ENCODE peak calls at places on chromosomes 7 and 10, in ten cellular contexts. One of them, this sample, is unnamed.

GRCh38 chr7:147279951-147280350 is 1163.3 kb downstream of the CNTNAP2 start:
- DNase-seq in stimulated activated CD4-positive, alpha-beta T cell treated with anti-CD3 and anti-CD28 coated beads, TNF-alpha, amount 100 ng/mL, for 24 hours: no peak
- DNase-seq in activated T-cell treated with anti-CD3 and anti-CD28 coated beads, Interleukin-2, amount 50 U/mL, for 72 hours: no peak
- DNase-seq in D341Med: no peak
- DNase-seq in memory B cell: no peak
- DNase-seq in GM23248: no peak
- DNase-seq in transverse colon: no peak
- DNase-seq in RWPE1: no peak
- DNase-seq in type B pancreatic cell: no peak
- DNase-seq in HAP-1: no peak
- DNase-seq in this sample: no peak

GRCh38 chr10:102274062-102274461 is 28.7 kb downstream of the GBF1 start:
- DNase-seq in stimulated activated CD4-positive, alpha-beta T cell treated with anti-CD3 and anti-CD28 coated beads, TNF-alpha, amount 100 ng/mL, for 24 hours: no peak
- DNase-seq in activated T-cell treated with anti-CD3 and anti-CD28 coated beads, Interleukin-2, amount 50 U/mL, for 72 hours: no peak
- DNase-seq in D341Med: no peak
- DNase-seq in memory B cell: no peak
- DNase-seq in GM23248: no peak
- DNase-seq in transverse colon: no peak
- DNase-seq in RWPE1: no peak
- DNase-seq in type B pancreatic cell: no peak
- DNase-seq in HAP-1: no peak
- DNase-seq in this sample: no peak

GRCh38 chr10:99370993-99371392 is 41.8 kb downstream of the CNNM1 start:
- DNase-seq in stimulated activated CD4-positive, alpha-beta T cell treated with anti-CD3 and anti-CD28 coated beads, TNF-alpha, amount 100 ng/mL, for 24 hours: no peak
- DNase-seq in activated T-cell treated with anti-CD3 and anti-CD28 coated beads, Interleukin-2, amount 50 U/mL, for 72 hours: no peak
- DNase-seq in D341Med: peak; percentile 50
- DNase-seq in memory B cell: no peak
- DNase-seq in GM23248: peak; percentile 74
- DNase-seq in transverse colon: no peak
- DNase-seq in RWPE1: peak; percentile 33
- DNase-seq in type B pancreatic cell: no peak
- DNase-seq in HAP-1: peak; percentile 42
- DNase-seq in this sample: peak; percentile 23

GRCh38 chr10:122331615-122332446 is 42.7 kb upstream of the PLEKHA1 start:
- DNase-seq in stimulated activated CD4-positive, alpha-beta T cell treated with anti-CD3 and anti-CD28 coated beads, TNF-alpha, amount 100 ng/mL, for 24 hours: no peak
- DNase-seq in activated T-cell treated with anti-CD3 and anti-CD28 coated beads, Interleukin-2, amount 50 U/mL, for 72 hours: no peak
- DNase-seq in D341Med: no peak
- DNase-seq in memory B cell: no peak
- DNase-seq in GM23248: no peak
- DNase-seq in transverse colon: no peak
- DNase-seq in RWPE1: no peak
- DNase-seq in type B pancreatic cell: peak; percentile 31
- DNase-seq in HAP-1: no peak
- DNase-seq in this sample: no peak

GRCh38 chr10:123303581-123303980 is 149.4 kb downstream of the BUB3 start:
- DNase-seq in stimulated activated CD4-positive, alpha-beta T cell treated with anti-CD3 and anti-CD28 coated beads, TNF-alpha, amount 100 ng/mL, for 24 hours: no peak
- DNase-seq in activated T-cell treated with anti-CD3 and anti-CD28 coated beads, Interleukin-2, amount 50 U/mL, for 72 hours: no peak
- DNase-seq in D341Med: no peak
- DNase-seq in memory B cell: no peak
- DNase-seq in GM23248: no peak
- DNase-seq in transverse colon: no peak
- DNase-seq in RWPE1: no peak
- DNase-seq in type B pancreatic cell: no peak
- DNase-seq in HAP-1: no peak
- DNase-seq in this sample: no peak

GRCh38 chr7:110922906-110923305 is 168.0 kb upstream of the LRRN3 start:
- DNase-seq in stimulated activated CD4-positive, alpha-beta T cell treated with anti-CD3 and anti-CD28 coated beads, TNF-alpha, amount 100 ng/mL, for 24 hours: no peak
- DNase-seq in activated T-cell treated with anti-CD3 and anti-CD28 coated beads, Interleukin-2, amount 50 U/mL, for 72 hours: no peak
- DNase-seq in D341Med: no peak
- DNase-seq in memory B cell: no peak
- DNase-seq in GM23248: peak; percentile 78
- DNase-seq in transverse colon: no peak
- DNase-seq in RWPE1: peak; percentile 48
- DNase-seq in type B pancreatic cell: no peak
- DNase-seq in HAP-1: no peak
- DNase-seq in this sample: no peak

GRCh38 chr7:6026011-6026819 is 5.0 kb upstream of the ANKRD61 start:
- DNase-seq in stimulated activated CD4-positive, alpha-beta T cell treated with anti-CD3 and anti-CD28 coated beads, TNF-alpha, amount 100 ng/mL, for 24 hours: peak; percentile 16
- DNase-seq in activated T-cell treated with anti-CD3 and anti-CD28 coated beads, Interleukin-2, amount 50 U/mL, for 72 hours: peak; percentile 72
- DNase-seq in D341Med: peak; percentile 80
- DNase-seq in memory B cell: peak; percentile 68
- DNase-seq in GM23248: peak; percentile 72
- DNase-seq in transverse colon: peak; percentile 89
- DNase-seq in RWPE1: peak; percentile 63
- DNase-seq in type B pancreatic cell: no peak
- DNase-seq in HAP-1: peak; percentile 55
- DNase-seq in this sample: peak; percentile 48

GRCh38 chr10:71647526-71648354 is 71.8 kb downstream of the C10orf105 start:
- DNase-seq in stimulated activated CD4-positive, alpha-beta T cell treated with anti-CD3 and anti-CD28 coated beads, TNF-alpha, amount 100 ng/mL, for 24 hours: no peak
- DNase-seq in activated T-cell treated with anti-CD3 and anti-CD28 coated beads, Interleukin-2, amount 50 U/mL, for 72 hours: no peak
- DNase-seq in D341Med: peak; percentile 41
- DNase-seq in memory B cell: no peak
- DNase-seq in GM23248: peak; percentile 43
- DNase-seq in transverse colon: no peak
- DNase-seq in RWPE1: peak; percentile 46
- DNase-seq in type B pancreatic cell: no peak
- DNase-seq in HAP-1: peak; percentile 31
- DNase-seq in this sample: no peak

GRCh38 chr7:28596245-28596935 is 184.1 kb downstream of the CREB5 start:
- DNase-seq in stimulated activated CD4-positive, alpha-beta T cell treated with anti-CD3 and anti-CD28 coated beads, TNF-alpha, amount 100 ng/mL, for 24 hours: no peak
- DNase-seq in activated T-cell treated with anti-CD3 and anti-CD28 coated beads, Interleukin-2, amount 50 U/mL, for 72 hours: no peak
- DNase-seq in D341Med: no peak
- DNase-seq in memory B cell: no peak
- DNase-seq in GM23248: peak; percentile 83
- DNase-seq in transverse colon: no peak
- DNase-seq in RWPE1: no peak
- DNase-seq in type B pancreatic cell: no peak
- DNase-seq in HAP-1: no peak
- DNase-seq in this sample: no peak

GRCh38 chr7:67821116-67821515 is 824.5 kb downstream of the TYW1 start:
- DNase-seq in stimulated activated CD4-positive, alpha-beta T cell treated with anti-CD3 and anti-CD28 coated beads, TNF-alpha, amount 100 ng/mL, for 24 hours: no peak
- DNase-seq in activated T-cell treated with anti-CD3 and anti-CD28 coated beads, Interleukin-2, amount 50 U/mL, for 72 hours: no peak
- DNase-seq in D341Med: no peak
- DNase-seq in memory B cell: no peak
- DNase-seq in GM23248: peak; percentile 22
- DNase-seq in transverse colon: no peak
- DNase-seq in RWPE1: no peak
- DNase-seq in type B pancreatic cell: no peak
- DNase-seq in HAP-1: no peak
- DNase-seq in this sample: no peak

GRCh38 chr10:65235846-65236245 is 1690.0 kb upstream of the LRRTM3 start:
- DNase-seq in stimulated activated CD4-positive, alpha-beta T cell treated with anti-CD3 and anti-CD28 coated beads, TNF-alpha, amount 100 ng/mL, for 24 hours: no peak
- DNase-seq in activated T-cell treated with anti-CD3 and anti-CD28 coated beads, Interleukin-2, amount 50 U/mL, for 72 hours: no peak
- DNase-seq in D341Med: no peak
- DNase-seq in memory B cell: no peak
- DNase-seq in GM23248: no peak
- DNase-seq in transverse colon: no peak
- DNase-seq in RWPE1: no peak
- DNase-seq in type B pancreatic cell: no peak
- DNase-seq in HAP-1: no peak
- DNase-seq in this sample: no peak

GRCh38 chr7:70393956-70394355 is 738.0 kb upstream of the GALNT17 start:
- DNase-seq in stimulated activated CD4-positive, alpha-beta T cell treated with anti-CD3 and anti-CD28 coated beads, TNF-alpha, amount 100 ng/mL, for 24 hours: no peak
- DNase-seq in activated T-cell treated with anti-CD3 and anti-CD28 coated beads, Interleukin-2, amount 50 U/mL, for 72 hours: no peak
- DNase-seq in D341Med: no peak
- DNase-seq in memory B cell: no peak
- DNase-seq in GM23248: peak; percentile 28
- DNase-seq in transverse colon: no peak
- DNase-seq in RWPE1: no peak
- DNase-seq in type B pancreatic cell: no peak
- DNase-seq in HAP-1: no peak
- DNase-seq in this sample: no peak

GRCh38 chr10:43239756-43240155 is 27.1 kb downstream of the RASGEF1A start:
- DNase-seq in stimulated activated CD4-positive, alpha-beta T cell treated with anti-CD3 and anti-CD28 coated beads, TNF-alpha, amount 100 ng/mL, for 24 hours: no peak
- DNase-seq in activated T-cell treated with anti-CD3 and anti-CD28 coated beads, Interleukin-2, amount 50 U/mL, for 72 hours: no peak
- DNase-seq in D341Med: no peak
- DNase-seq in memory B cell: no peak
- DNase-seq in GM23248: no peak
- DNase-seq in transverse colon: no peak
- DNase-seq in RWPE1: no peak
- DNase-seq in type B pancreatic cell: no peak
- DNase-seq in HAP-1: no peak
- DNase-seq in this sample: no peak

GRCh38 chr10:114372179-114372578 is 32.1 kb downstream of the AFAP1L2 start:
- DNase-seq in stimulated activated CD4-positive, alpha-beta T cell treated with anti-CD3 and anti-CD28 coated beads, TNF-alpha, amount 100 ng/mL, for 24 hours: no peak
- DNase-seq in activated T-cell treated with anti-CD3 and anti-CD28 coated beads, Interleukin-2, amount 50 U/mL, for 72 hours: no peak
- DNase-seq in D341Med: no peak
- DNase-seq in memory B cell: no peak
- DNase-seq in GM23248: no peak
- DNase-seq in transverse colon: peak; percentile 64
- DNase-seq in RWPE1: no peak
- DNase-seq in type B pancreatic cell: no peak
- DNase-seq in HAP-1: no peak
- DNase-seq in this sample: no peak

GRCh38 chr7:7820409-7820808 is 102.0 kb upstream of the RPA3 start:
- DNase-seq in stimulated activated CD4-positive, alpha-beta T cell treated with anti-CD3 and anti-CD28 coated beads, TNF-alpha, amount 100 ng/mL, for 24 hours: no peak
- DNase-seq in activated T-cell treated with anti-CD3 and anti-CD28 coated beads, Interleukin-2, amount 50 U/mL, for 72 hours: no peak
- DNase-seq in D341Med: no peak
- DNase-seq in memory B cell: no peak
- DNase-seq in GM23248: no peak
- DNase-seq in transverse colon: no peak
- DNase-seq in RWPE1: no peak
- DNase-seq in type B pancreatic cell: no peak
- DNase-seq in HAP-1: no peak
- DNase-seq in this sample: no peak

GRCh38 chr10:129541208-129541607 is 74.2 kb downstream of the MGMT start:
- DNase-seq in stimulated activated CD4-positive, alpha-beta T cell treated with anti-CD3 and anti-CD28 coated beads, TNF-alpha, amount 100 ng/mL, for 24 hours: no peak
- DNase-seq in activated T-cell treated with anti-CD3 and anti-CD28 coated beads, Interleukin-2, amount 50 U/mL, for 72 hours: no peak
- DNase-seq in D341Med: no peak
- DNase-seq in memory B cell: no peak
- DNase-seq in GM23248: no peak
- DNase-seq in transverse colon: no peak
- DNase-seq in RWPE1: no peak
- DNase-seq in type B pancreatic cell: no peak
- DNase-seq in HAP-1: no peak
- DNase-seq in this sample: no peak

GRCh38 chr7:18590744-18591340 is 95.3 kb downstream of the HDAC9 start:
- DNase-seq in stimulated activated CD4-positive, alpha-beta T cell treated with anti-CD3 and anti-CD28 coated beads, TNF-alpha, amount 100 ng/mL, for 24 hours: no peak
- DNase-seq in activated T-cell treated with anti-CD3 and anti-CD28 coated beads, Interleukin-2, amount 50 U/mL, for 72 hours: no peak
- DNase-seq in D341Med: no peak
- DNase-seq in memory B cell: no peak
- DNase-seq in GM23248: peak; percentile 74
- DNase-seq in transverse colon: no peak
- DNase-seq in RWPE1: peak; percentile 51
- DNase-seq in type B pancreatic cell: no peak
- DNase-seq in HAP-1: no peak
- DNase-seq in this sample: no peak

GRCh38 chr10:128220011-128220410 is 93.8 kb upstream of the MKI67 start:
- DNase-seq in stimulated activated CD4-positive, alpha-beta T cell treated with anti-CD3 and anti-CD28 coated beads, TNF-alpha, amount 100 ng/mL, for 24 hours: no peak
- DNase-seq in activated T-cell treated with anti-CD3 and anti-CD28 coated beads, Interleukin-2, amount 50 U/mL, for 72 hours: no peak
- DNase-seq in D341Med: no peak
- DNase-seq in memory B cell: no peak
- DNase-seq in GM23248: no peak
- DNase-seq in transverse colon: peak; percentile 65
- DNase-seq in RWPE1: no peak
- DNase-seq in type B pancreatic cell: no peak
- DNase-seq in HAP-1: no peak
- DNase-seq in this sample: no peak

GRCh38 chr7:66330961-66331360 is 125.8 kb downstream of the TPST1 start:
- DNase-seq in stimulated activated CD4-positive, alpha-beta T cell treated with anti-CD3 and anti-CD28 coated beads, TNF-alpha, amount 100 ng/mL, for 24 hours: no peak
- DNase-seq in activated T-cell treated with anti-CD3 and anti-CD28 coated beads, Interleukin-2, amount 50 U/mL, for 72 hours: no peak
- DNase-seq in D341Med: no peak
- DNase-seq in memory B cell: no peak
- DNase-seq in GM23248: peak; percentile 38
- DNase-seq in transverse colon: no peak
- DNase-seq in RWPE1: no peak
- DNase-seq in type B pancreatic cell: no peak
- DNase-seq in HAP-1: no peak
- DNase-seq in this sample: no peak

GRCh38 chr7:73768661-73769480 is 1.2 kb downstream of the CLDN3 start:
- DNase-seq in stimulated activated CD4-positive, alpha-beta T cell treated with anti-CD3 and anti-CD28 coated beads, TNF-alpha, amount 100 ng/mL, for 24 hours: no peak
- DNase-seq in activated T-cell treated with anti-CD3 and anti-CD28 coated beads, Interleukin-2, amount 50 U/mL, for 72 hours: no peak
- DNase-seq in D341Med: no peak
- DNase-seq in memory B cell: no peak
- DNase-seq in GM23248: peak; percentile 7
- DNase-seq in transverse colon: no peak
- DNase-seq in RWPE1: no peak
- DNase-seq in type B pancreatic cell: no peak
- DNase-seq in HAP-1: no peak
- DNase-seq in this sample: no peak

GRCh38 chr10:78737883-78738282 is 330.9 kb upstream of the ZMIZ1 start:
- DNase-seq in stimulated activated CD4-positive, alpha-beta T cell treated with anti-CD3 and anti-CD28 coated beads, TNF-alpha, amount 100 ng/mL, for 24 hours: no peak
- DNase-seq in activated T-cell treated with anti-CD3 and anti-CD28 coated beads, Interleukin-2, amount 50 U/mL, for 72 hours: no peak
- DNase-seq in D341Med: no peak
- DNase-seq in memory B cell: no peak
- DNase-seq in GM23248: no peak
- DNase-seq in transverse colon: no peak
- DNase-seq in RWPE1: no peak
- DNase-seq in type B pancreatic cell: no peak
- DNase-seq in HAP-1: no peak
- DNase-seq in this sample: no peak

GRCh38 chr7:140400381-140400780 is 2.1 kb upstream of the SLC37A3 start:
- DNase-seq in stimulated activated CD4-positive, alpha-beta T cell treated with anti-CD3 and anti-CD28 coated beads, TNF-alpha, amount 100 ng/mL, for 24 hours: no peak
- DNase-seq in activated T-cell treated with anti-CD3 and anti-CD28 coated beads, Interleukin-2, amount 50 U/mL, for 72 hours: no peak
- DNase-seq in D341Med: no peak
- DNase-seq in memory B cell: no peak
- DNase-seq in GM23248: no peak
- DNase-seq in transverse colon: no peak
- DNase-seq in RWPE1: no peak
- DNase-seq in type B pancreatic cell: no peak
- DNase-seq in HAP-1: no peak
- DNase-seq in this sample: no peak

GRCh38 chr10:61452229-61452651 is 941 bp downstream of the TMEM26 start:
- DNase-seq in stimulated activated CD4-positive, alpha-beta T cell treated with anti-CD3 and anti-CD28 coated beads, TNF-alpha, amount 100 ng/mL, for 24 hours: no peak
- DNase-seq in activated T-cell treated with anti-CD3 and anti-CD28 coated beads, Interleukin-2, amount 50 U/mL, for 72 hours: no peak
- DNase-seq in D341Med: peak; percentile 34
- DNase-seq in memory B cell: no peak
- DNase-seq in GM23248: no peak
- DNase-seq in transverse colon: no peak
- DNase-seq in RWPE1: no peak
- DNase-seq in type B pancreatic cell: no peak
- DNase-seq in HAP-1: no peak
- DNase-seq in this sample: no peak

GRCh38 chr10:132516771-132517725 is 20.5 kb upstream of the INPP5A start:
- DNase-seq in stimulated activated CD4-positive, alpha-beta T cell treated with anti-CD3 and anti-CD28 coated beads, TNF-alpha, amount 100 ng/mL, for 24 hours: no peak
- DNase-seq in activated T-cell treated with anti-CD3 and anti-CD28 coated beads, Interleukin-2, amount 50 U/mL, for 72 hours: no peak
- DNase-seq in D341Med: no peak
- DNase-seq in memory B cell: no peak
- DNase-seq in GM23248: peak; percentile 98
- DNase-seq in transverse colon: peak; percentile 80
- DNase-seq in RWPE1: peak; percentile 86
- DNase-seq in type B pancreatic cell: no peak
- DNase-seq in HAP-1: peak; percentile 87
- DNase-seq in this sample: peak; percentile 8

GRCh38 chr10:96218826-96219225 is 52.5 kb downstream of the BLNK start:
- DNase-seq in stimulated activated CD4-positive, alpha-beta T cell treated with anti-CD3 and anti-CD28 coated beads, TNF-alpha, amount 100 ng/mL, for 24 hours: no peak
- DNase-seq in activated T-cell treated with anti-CD3 and anti-CD28 coated beads, Interleukin-2, amount 50 U/mL, for 72 hours: no peak
- DNase-seq in D341Med: no peak
- DNase-seq in memory B cell: no peak
- DNase-seq in GM23248: no peak
- DNase-seq in transverse colon: no peak
- DNase-seq in RWPE1: no peak
- DNase-seq in type B pancreatic cell: no peak
- DNase-seq in HAP-1: no peak
- DNase-seq in this sample: no peak

GRCh38 chr10:132421377-132422168 is 24.6 kb downstream of the PWWP2B start:
- DNase-seq in stimulated activated CD4-positive, alpha-beta T cell treated with anti-CD3 and anti-CD28 coated beads, TNF-alpha, amount 100 ng/mL, for 24 hours: no peak
- DNase-seq in activated T-cell treated with anti-CD3 and anti-CD28 coated beads, Interleukin-2, amount 50 U/mL, for 72 hours: peak; percentile 25
- DNase-seq in D341Med: no peak
- DNase-seq in memory B cell: no peak
- DNase-seq in GM23248: peak; percentile 82
- DNase-seq in transverse colon: peak; percentile 90
- DNase-seq in RWPE1: peak; percentile 74
- DNase-seq in type B pancreatic cell: no peak
- DNase-seq in HAP-1: peak; percentile 78
- DNase-seq in this sample: no peak

GRCh38 chr7:143485500-143485899 is 7.8 kb downstream of the TAS2R41 start:
- DNase-seq in stimulated activated CD4-positive, alpha-beta T cell treated with anti-CD3 and anti-CD28 coated beads, TNF-alpha, amount 100 ng/mL, for 24 hours: no peak
- DNase-seq in activated T-cell treated with anti-CD3 and anti-CD28 coated beads, Interleukin-2, amount 50 U/mL, for 72 hours: no peak
- DNase-seq in D341Med: no peak
- DNase-seq in memory B cell: no peak
- DNase-seq in GM23248: peak; percentile 70
- DNase-seq in transverse colon: no peak
- DNase-seq in RWPE1: no peak
- DNase-seq in type B pancreatic cell: no peak
- DNase-seq in HAP-1: no peak
- DNase-seq in this sample: no peak

GRCh38 chr7:22083711-22084289 is 138.1 kb upstream of the CDCA7L start:
- DNase-seq in stimulated activated CD4-positive, alpha-beta T cell treated with anti-CD3 and anti-CD28 coated beads, TNF-alpha, amount 100 ng/mL, for 24 hours: no peak
- DNase-seq in activated T-cell treated with anti-CD3 and anti-CD28 coated beads, Interleukin-2, amount 50 U/mL, for 72 hours: no peak
- DNase-seq in D341Med: no peak
- DNase-seq in memory B cell: no peak
- DNase-seq in GM23248: peak; percentile 56
- DNase-seq in transverse colon: no peak
- DNase-seq in RWPE1: peak; percentile 8
- DNase-seq in type B pancreatic cell: no peak
- DNase-seq in HAP-1: no peak
- DNase-seq in this sample: no peak

This sample was measured in stimulated activated naive CD8-positive, alpha-beta T cell treated with anti-CD3 and anti-CD28 coated beads, Interleukin-15, amount 100 ng/mL, for 72 hours.